ENCODE peak calls at places on chromosome 7, in six cellular contexts. One of them, this sample, is unnamed.

GRCh38 chr7:94115316-94115715 is 111.2 kb upstream of the BET1 start:
- DNase-seq in Ammon's horn: no peak
- DNase-seq in HCT116: no peak
- DNase-seq in stimulated activated naive CD8-positive, alpha-beta T cell treated with anti-CD3 and anti-CD28 coated beads, Interleukin-15, amount 100 ng/mL, for 72 hours: no peak
- DNase-seq in CMK: no peak
- DNase-seq in NCI-H1092 treated with DMSO at 0.1 percent for 48 hours: no peak
- DNase-seq in this sample: no peak

GRCh38 chr7:155787171-155787851 is 25.0 kb downstream of the SHH start:
- DNase-seq in NCI-H1092 treated with DMSO at 0.1 percent for 48 hours: no peak
- DNase-seq in Ammon's horn: no peak
- DNase-seq in stimulated activated naive CD8-positive, alpha-beta T cell treated with anti-CD3 and anti-CD28 coated beads, Interleukin-15, amount 100 ng/mL, for 72 hours: no peak
- DNase-seq in HCT116: no peak
- DNase-seq in CMK: no peak
- DNase-seq in this sample: no peak

GRCh38 chr7:74013539-74014272 is 14.3 kb upstream of the ELN start:
- DNase-seq in stimulated activated naive CD8-positive, alpha-beta T cell treated with anti-CD3 and anti-CD28 coated beads, Interleukin-15, amount 100 ng/mL, for 72 hours: no peak
- DNase-seq in HCT116: no peak
- DNase-seq in Ammon's horn: peak; percentile 68
- DNase-seq in NCI-H1092 treated with DMSO at 0.1 percent for 48 hours: no peak
- DNase-seq in CMK: no peak
- DNase-seq in this sample: no peak

GRCh38 chr7:90723866-90724265 is 127.7 kb downstream of the CDK14 start:
- DNase-seq in stimulated activated naive CD8-positive, alpha-beta T cell treated with anti-CD3 and anti-CD28 coated beads, Interleukin-15, amount 100 ng/mL, for 72 hours: no peak
- DNase-seq in HCT116: no peak
- DNase-seq in NCI-H1092 treated with DMSO at 0.1 percent for 48 hours: no peak
- DNase-seq in CMK: no peak
- DNase-seq in Ammon's horn: no peak
- DNase-seq in this sample: no peak

GRCh38 chr7:27608776-27609495 is 53.7 kb downstream of the HIBADH start:
- DNase-seq in HCT116: no peak
- DNase-seq in NCI-H1092 treated with DMSO at 0.1 percent for 48 hours: no peak
- DNase-seq in stimulated activated naive CD8-positive, alpha-beta T cell treated with anti-CD3 and anti-CD28 coated beads, Interleukin-15, amount 100 ng/mL, for 72 hours: no peak
- DNase-seq in Ammon's horn: no peak
- DNase-seq in CMK: no peak
- DNase-seq in this sample: no peak

GRCh38 chr7:121605297-121605640 is 209.2 kb upstream of the FAM3C start:
- DNase-seq in HCT116: no peak
- DNase-seq in stimulated activated naive CD8-positive, alpha-beta T cell treated with anti-CD3 and anti-CD28 coated beads, Interleukin-15, amount 100 ng/mL, for 72 hours: no peak
- DNase-seq in CMK: no peak
- DNase-seq in NCI-H1092 treated with DMSO at 0.1 percent for 48 hours: no peak
- DNase-seq in Ammon's horn: peak; percentile 29
- DNase-seq in this sample: no peak

GRCh38 chr7:104862719-104863118 is 151.3 kb upstream of the KMT2E start:
- DNase-seq in Ammon's horn: no peak
- DNase-seq in NCI-H1092 treated with DMSO at 0.1 percent for 48 hours: no peak
- DNase-seq in CMK: no peak
- DNase-seq in stimulated activated naive CD8-positive, alpha-beta T cell treated with anti-CD3 and anti-CD28 coated beads, Interleukin-15, amount 100 ng/mL, for 72 hours: no peak
- DNase-seq in HCT116: peak; percentile 38
- DNase-seq in this sample: no peak

GRCh38 chr7:86760236-86760635 is 116.5 kb downstream of the GRM3 start:
- DNase-seq in Ammon's horn: peak; percentile 34
- DNase-seq in HCT116: no peak
- DNase-seq in NCI-H1092 treated with DMSO at 0.1 percent for 48 hours: no peak
- DNase-seq in CMK: no peak
- DNase-seq in stimulated activated naive CD8-positive, alpha-beta T cell treated with anti-CD3 and anti-CD28 coated beads, Interleukin-15, amount 100 ng/mL, for 72 hours: no peak
- DNase-seq in this sample: no peak

GRCh38 chr7:50595538-50596102 is 30.4 kb upstream of the DDC start:
- DNase-seq in CMK: peak; percentile 18
- DNase-seq in NCI-H1092 treated with DMSO at 0.1 percent for 48 hours: peak; percentile 46
- DNase-seq in HCT116: peak; percentile 34
- DNase-seq in Ammon's horn: peak; percentile 80
- DNase-seq in stimulated activated naive CD8-positive, alpha-beta T cell treated with anti-CD3 and anti-CD28 coated beads, Interleukin-15, amount 100 ng/mL, for 72 hours: peak; percentile 28
- DNase-seq in this sample: no peak

GRCh38 chr7:116328161-116328560 is 117.8 kb downstream of the TES start:
- DNase-seq in NCI-H1092 treated with DMSO at 0.1 percent for 48 hours: no peak
- DNase-seq in Ammon's horn: no peak
- DNase-seq in HCT116: no peak
- DNase-seq in stimulated activated naive CD8-positive, alpha-beta T cell treated with anti-CD3 and anti-CD28 coated beads, Interleukin-15, amount 100 ng/mL, for 72 hours: no peak
- DNase-seq in CMK: no peak
- DNase-seq in this sample: no peak

GRCh38 chr7:2843191-2843685 is 870 bp downstream of the GNA12 start:
- DNase-seq in NCI-H1092 treated with DMSO at 0.1 percent for 48 hours: no peak
- DNase-seq in HCT116: no peak
- DNase-seq in CMK: no peak
- DNase-seq in stimulated activated naive CD8-positive, alpha-beta T cell treated with anti-CD3 and anti-CD28 coated beads, Interleukin-15, amount 100 ng/mL, for 72 hours: no peak
- DNase-seq in Ammon's horn: no peak
- DNase-seq in this sample: no peak

GRCh38 chr7:69283421-69283820 is 314.9 kb upstream of the AUTS2 start:
- DNase-seq in CMK: no peak
- DNase-seq in NCI-H1092 treated with DMSO at 0.1 percent for 48 hours: no peak
- DNase-seq in HCT116: no peak
- DNase-seq in stimulated activated naive CD8-positive, alpha-beta T cell treated with anti-CD3 and anti-CD28 coated beads, Interleukin-15, amount 100 ng/mL, for 72 hours: no peak
- DNase-seq in Ammon's horn: peak; percentile 70
- DNase-seq in this sample: no peak

GRCh38 chr7:131238260-131238940 is 89.3 kb upstream of the MKLN1 start:
- DNase-seq in Ammon's horn: no peak
- DNase-seq in CMK: no peak
- DNase-seq in HCT116: no peak
- DNase-seq in NCI-H1092 treated with DMSO at 0.1 percent for 48 hours: no peak
- DNase-seq in stimulated activated naive CD8-positive, alpha-beta T cell treated with anti-CD3 and anti-CD28 coated beads, Interleukin-15, amount 100 ng/mL, for 72 hours: no peak
- DNase-seq in this sample: no peak

GRCh38 chr7:4661871-4662270 is 20.2 kb upstream of the FOXK1 start:
- DNase-seq in Ammon's horn: no peak
- DNase-seq in HCT116: no peak
- DNase-seq in stimulated activated naive CD8-positive, alpha-beta T cell treated with anti-CD3 and anti-CD28 coated beads, Interleukin-15, amount 100 ng/mL, for 72 hours: no peak
- DNase-seq in CMK: no peak
- DNase-seq in NCI-H1092 treated with DMSO at 0.1 percent for 48 hours: peak; percentile 66
- DNase-seq in this sample: no peak

GRCh38 chr7:121288894-121289293 is 39.9 kb upstream of the WNT16 start:
- DNase-seq in NCI-H1092 treated with DMSO at 0.1 percent for 48 hours: no peak
- DNase-seq in HCT116: peak; percentile 79
- DNase-seq in stimulated activated naive CD8-positive, alpha-beta T cell treated with anti-CD3 and anti-CD28 coated beads, Interleukin-15, amount 100 ng/mL, for 72 hours: no peak
- DNase-seq in Ammon's horn: no peak
- DNase-seq in CMK: no peak
- DNase-seq in this sample: no peak

GRCh38 chr7:155206286-155207020 is 91.2 kb upstream of the INSIG1 start:
- DNase-seq in Ammon's horn: peak; percentile 57
- DNase-seq in CMK: peak; percentile 59
- DNase-seq in NCI-H1092 treated with DMSO at 0.1 percent for 48 hours: no peak
- DNase-seq in HCT116: no peak
- DNase-seq in stimulated activated naive CD8-positive, alpha-beta T cell treated with anti-CD3 and anti-CD28 coated beads, Interleukin-15, amount 100 ng/mL, for 72 hours: peak; percentile 64
- DNase-seq in this sample: peak; percentile 56

GRCh38 chr7:108973075-108973474 is 403.4 kb downstream of the DNAJB9 start:
- DNase-seq in HCT116: peak; percentile 28
- DNase-seq in Ammon's horn: peak; percentile 8
- DNase-seq in NCI-H1092 treated with DMSO at 0.1 percent for 48 hours: peak; percentile 72
- DNase-seq in CMK: no peak
- DNase-seq in stimulated activated naive CD8-positive, alpha-beta T cell treated with anti-CD3 and anti-CD28 coated beads, Interleukin-15, amount 100 ng/mL, for 72 hours: no peak
- DNase-seq in this sample: no peak

GRCh38 chr7:49577576-49577975 is 195.9 kb upstream of the VWC2 start:
- DNase-seq in stimulated activated naive CD8-positive, alpha-beta T cell treated with anti-CD3 and anti-CD28 coated beads, Interleukin-15, amount 100 ng/mL, for 72 hours: no peak
- DNase-seq in CMK: no peak
- DNase-seq in NCI-H1092 treated with DMSO at 0.1 percent for 48 hours: no peak
- DNase-seq in Ammon's horn: no peak
- DNase-seq in HCT116: no peak
- DNase-seq in this sample: no peak

GRCh38 chr7:143514995-143515735 is 37.5 kb downstream of the TAS2R41 start:
- DNase-seq in Ammon's horn: no peak
- DNase-seq in HCT116: no peak
- DNase-seq in NCI-H1092 treated with DMSO at 0.1 percent for 48 hours: no peak
- DNase-seq in stimulated activated naive CD8-positive, alpha-beta T cell treated with anti-CD3 and anti-CD28 coated beads, Interleukin-15, amount 100 ng/mL, for 72 hours: no peak
- DNase-seq in CMK: no peak
- DNase-seq in this sample: no peak

GRCh38 chr7:44131173-44132009 is 8.0 kb upstream of the POLD2 start:
- DNase-seq in CMK: no peak
- DNase-seq in HCT116: no peak
- DNase-seq in stimulated activated naive CD8-positive, alpha-beta T cell treated with anti-CD3 and anti-CD28 coated beads, Interleukin-15, amount 100 ng/mL, for 72 hours: no peak
- DNase-seq in NCI-H1092 treated with DMSO at 0.1 percent for 48 hours: peak; percentile 14
- DNase-seq in Ammon's horn: no peak
- DNase-seq in this sample: no peak

This sample was measured in GM12891.